ENCODE peak calls at places on chromosomes 1 and 21, in ten cellular contexts. R is Caco-2, Q is Karpas-422, A is tibial artery, K is right cardiac atrium, B is tibial nerve, M is heart left ventricle, Z is SK-N-SH, U is IMR-90, J is endodermal cell. W is an unnamed sample. For H3K4me1 and H3K9me3, the result is how much of the 10 kb centered on the place peaks cover.

GRCh38 chr1:41374711-41375110 is 13.5 kb downstream of the FOXO6 start:
- DNase-seq in R (no peak), Q (no peak), A (no peak), K (peak), B (no peak), M (no peak), Z (no peak), U (no peak), J (no peak), W (no peak)

GRCh38 chr1:198678301-198678836 is 39.5 kb downstream of the PTPRC start:
- DNase-seq in R (no peak), Q (peak), A (no peak), K (no peak), B (no peak), M (no peak), Z (no peak), U (no peak), J (no peak), W (no peak)

GRCh38 chr1:150321826-150322166 is 463 bp downstream of the PRPF3 start:
- DNase-seq in R (no peak), Q (no peak), A (no peak), K (no peak), B (no peak), M (no peak), Z (peak), U (no peak), J (no peak), W (no peak)

GRCh38 chr1:234309598-234310459 is 63.4 kb upstream of the COA6 start:
- DNase-seq in R (peak), Q (peak), A (peak), K (peak), B (peak), M (peak), Z (peak), U (peak), J (peak), W (peak)

GRCh38 chr1:28751315-28752056 is 14.7 kb downstream of the YTHDF2 start:
- DNase-seq in R (no peak), Q (no peak), A (no peak), K (no peak), B (no peak), M (no peak), Z (no peak), U (peak), J (no peak), W (no peak)

GRCh38 chr1:245396615-245397014 is 241.8 kb downstream of the KIF26B start:
- DNase-seq in R (no peak), Q (no peak), A (no peak), K (no peak), B (no peak), M (no peak), Z (no peak), U (no peak), J (no peak), W (no peak)

GRCh38 chr1:194755241-194755953 is 1569.0 kb upstream of the B3GALT2 start:
- DNase-seq in R (no peak), Q (no peak), A (no peak), K (no peak), B (no peak), M (no peak), Z (no peak), U (peak), J (no peak), W (no peak)

GRCh38 chr1:209241481-209241880 is 342.0 kb upstream of the CAMK1G start:
- DNase-seq in R (no peak), Q (no peak), A (no peak), K (no peak), B (no peak), M (no peak), Z (no peak), U (peak), J (no peak), W (no peak)

GRCh38 chr1:25134801-25135585 is 97.3 kb downstream of the SYF2 start:
- DNase-seq in R (no peak), Q (no peak), A (no peak), K (no peak), B (no peak), M (no peak), Z (no peak), U (no peak), J (peak), W (no peak)

GRCh38 chr1:74674278-74675048 is 871 bp upstream of the ERICH3 start:
- DNase-seq in R (no peak), Q (peak), A (no peak), K (no peak), B (no peak), M (no peak), Z (no peak), U (no peak), J (peak), W (no peak)

GRCh38 chr1:21666572-21667320 is 2.4 kb downstream of the RAP1GAP start:
- DNase-seq in R (no peak), Q (no peak), A (no peak), K (no peak), B (no peak), M (no peak), Z (no peak), U (no peak), J (no peak), W (no peak)

GRCh38 chr1:187067160-187067559 is 238.4 kb downstream of the PLA2G4A start:
- DNase-seq in R (no peak), Q (no peak), A (no peak), K (peak), B (no peak), M (peak), Z (peak), U (no peak), J (no peak), W (no peak)

GRCh38 chr1:185426761-185427698 is 110.0 kb upstream of the IVNS1ABP start:
- DNase-seq in R (no peak), Q (no peak), A (peak), K (peak), B (peak), M (peak), Z (no peak), U (no peak), J (no peak), W (peak)

GRCh38 chr21:34336756-34337391 is 26.9 kb upstream of the KCNE2 start:
- DNase-seq in R (no peak), Q (no peak), A (no peak), K (no peak), B (no peak), M (no peak), Z (no peak), U (peak), J (no peak), W (no peak)

GRCh38 chr1:52672946-52673345 is 25.2 kb downstream of the COA7 start:
- DNase-seq in R (no peak), Q (no peak), A (no peak), K (no peak), B (no peak), M (peak), Z (no peak), U (no peak), J (no peak), W (no peak)

GRCh38 chr1:183576537-183576936 is 13.7 kb downstream of the NCF2 start:
- DNase-seq in R (no peak), Q (no peak), A (no peak), K (peak), B (no peak), M (peak), Z (no peak), U (no peak), J (peak), W (no peak)

GRCh38 chr1:1759456-1760344 is 18.6 kb downstream of the NADK start:
- DNase-seq in R (no peak), Q (no peak), A (no peak), K (peak), B (no peak), M (no peak), Z (no peak), U (no peak), J (no peak), W (no peak)

GRCh38 chr1:65393345-65393744 is 27.1 kb upstream of the LEPR start:
- DNase-seq in R (no peak), Q (no peak), A (no peak), K (no peak), B (no peak), M (no peak), Z (no peak), U (peak), J (no peak), W (no peak)

GRCh38 chr1:188620236-188620635 is 1791.5 kb downstream of the PLA2G4A start:
- DNase-seq in R (no peak), Q (no peak), A (no peak), K (no peak), B (no peak), M (no peak), Z (no peak), U (no peak), J (no peak), W (no peak)

GRCh38 chr1:30527511-30528140 is 195.8 kb downstream of the MATN1 start:
- DNase-seq in R (no peak), Q (no peak), A (no peak), K (peak), B (no peak), M (peak), Z (no peak), U (no peak), J (peak), W (no peak)

GRCh38 chr1:177432897-177433296 is 262.1 kb downstream of the BRINP2 start:
- DNase-seq in R (no peak), Q (peak), A (no peak), K (no peak), B (no peak), M (no peak), Z (peak), U (peak), J (no peak), W (no peak)

GRCh38 chr1:63784489-63785390 is 10.9 kb downstream of the ROR1 start:
- DNase-seq in R (no peak), Q (no peak), A (no peak), K (no peak), B (no peak), M (no peak), Z (no peak), U (no peak), J (peak), W (no peak)

GRCh38 chr1:232134365-232134764 is 495.6 kb downstream of the SIPA1L2 start:
- DNase-seq in R (no peak), Q (no peak), A (no peak), K (no peak), B (no peak), M (no peak), Z (no peak), U (no peak), J (no peak), W (no peak)

GRCh38 chr1:110185181-110185580 is 24.9 kb upstream of the KCNC4 start:
- DNase-seq in R (no peak), Q (no peak), A (no peak), K (no peak), B (no peak), M (peak), Z (no peak), U (no peak), J (peak), W (no peak)

GRCh38 chr1:22139817-22140216 is 3.1 kb downstream of the WNT4 start:
- DNase-seq in R (no peak), Q (no peak), A (no peak), K (no peak), B (no peak), M (no peak), Z (no peak), U (no peak), J (peak), W (no peak)

GRCh38 chr1:10880063-10880462 is 83.6 kb upstream of the CASZ1 start:
- DNase-seq in R (no peak), Q (no peak), A (no peak), K (no peak), B (no peak), M (no peak), Z (no peak), U (no peak), J (no peak), W (no peak)

GRCh38 chr1:225476538-225476988 is 48.7 kb upstream of the LBR start:
- DNase-seq in R (no peak), Q (no peak), A (no peak), K (no peak), B (no peak), M (no peak), Z (no peak), U (peak), J (peak), W (no peak)

GRCh38 chr1:212645563-212646543 is 37.3 kb downstream of the ATF3 start:
- DNase-seq in R (no peak), Q (no peak), A (no peak), K (no peak), B (no peak), M (no peak), Z (no peak), U (no peak), J (no peak), W (no peak)

GRCh38 chr1:108831225-108831624 is 25.7 kb downstream of the AKNAD1 start:
- DNase-seq in R (no peak), Q (no peak), A (no peak), K (no peak), B (peak), M (no peak), Z (no peak), U (peak), J (no peak), W (no peak)

GRCh38 chr1:26833432-26834405 is 7.2 kb downstream of the ZDHHC18 start:
- DNase-seq in R (no peak), Q (peak), A (no peak), K (no peak), B (no peak), M (peak), Z (no peak), U (no peak), J (no peak), W (no peak)

GRCh38 chr1:185996211-185996610 is 262.0 kb downstream of the HMCN1 start:
- DNase-seq in R (no peak), Q (no peak), A (peak), K (no peak), B (peak), M (peak), Z (no peak), U (peak), J (no peak), W (no peak)

GRCh38 chr1:86913399-86913895 is 479 bp downstream of the SELENOF start:
- DNase-seq in R (no peak), Q (peak), A (no peak), K (no peak), B (peak), M (peak), Z (no peak), U (peak), J (peak), W (peak)

GRCh38 chr1:51941528-51941927 is 49.0 kb downstream of the RAB3B start:
- DNase-seq in R (no peak), Q (no peak), A (no peak), K (no peak), B (no peak), M (no peak), Z (no peak), U (peak), J (no peak), W (no peak)

GRCh38 chr21:31337991-31338891 is 5.8 kb downstream of the TIAM1 start:
- DNase-seq in R (no peak), Q (no peak), A (no peak), K (no peak), B (no peak), M (no peak), Z (no peak), U (no peak), J (no peak), W (no peak)

GRCh38 chr1:110118636-110119396 is 6.6 kb downstream of the UBL4B start:
- DNase-seq in R (no peak), Q (no peak), A (no peak), K (no peak), B (no peak), M (no peak), Z (no peak), U (peak), J (no peak), W (no peak)

GRCh38 chr1:7703321-7704213 is 67.5 kb upstream of the VAMP3 start:
- DNase-seq in R (peak), Q (no peak), A (no peak), K (peak), B (no peak), M (no peak), Z (peak), U (no peak), J (peak), W (peak)

GRCh38 chr1:52769346-52770033 is 43.2 kb downstream of the ZYG11B start:
- DNase-seq in R (no peak), Q (no peak), A (no peak), K (no peak), B (no peak), M (no peak), Z (no peak), U (no peak), J (no peak), W (no peak)

GRCh38 chr1:60213253-60213652 is 139.7 kb upstream of the C1orf87 start:
- DNase-seq in R (no peak), Q (no peak), A (no peak), K (no peak), B (no peak), M (no peak), Z (no peak), U (no peak), J (no peak), W (no peak)

GRCh38 chr1:178533547-178533946 is 20.6 kb downstream of the TEX35 start:
- DNase-seq in R (no peak), Q (no peak), A (no peak), K (no peak), B (no peak), M (no peak), Z (no peak), U (no peak), J (peak), W (no peak)
- H3K4me1 ChIP-seq in R (under half), Q (under half), A (under half), K (under half), B (under half), M (under half), Z (under half), U (under half), J (under half), W (under half)

GRCh38 chr1:2987773-2988172 is 33.5 kb upstream of the ACTRT2 start:
- DNase-seq in R (no peak), Q (no peak), A (no peak), K (peak), B (no peak), M (no peak), Z (no peak), U (no peak), J (no peak), W (peak)
- H3K9me3 ChIP-seq in R (under half), Q (under half), A (under half), K (under half), B (under half), M (under half), Z (under half), U (under half), J (half or more), W (under half)

GRCh38 chr1:159915571-159916239 is 9.6 kb downstream of the TAGLN2 start:
- DNase-seq in R (peak), Q (no peak), A (no peak), K (no peak), B (no peak), M (no peak), Z (no peak), U (no peak), J (peak), W (peak)
- H3K4me1 ChIP-seq in R (half or more), Q (under half), A (under half), K (under half), B (under half), M (half or more), Z (under half), U (under half), J (under half), W (under half)

DNA sequence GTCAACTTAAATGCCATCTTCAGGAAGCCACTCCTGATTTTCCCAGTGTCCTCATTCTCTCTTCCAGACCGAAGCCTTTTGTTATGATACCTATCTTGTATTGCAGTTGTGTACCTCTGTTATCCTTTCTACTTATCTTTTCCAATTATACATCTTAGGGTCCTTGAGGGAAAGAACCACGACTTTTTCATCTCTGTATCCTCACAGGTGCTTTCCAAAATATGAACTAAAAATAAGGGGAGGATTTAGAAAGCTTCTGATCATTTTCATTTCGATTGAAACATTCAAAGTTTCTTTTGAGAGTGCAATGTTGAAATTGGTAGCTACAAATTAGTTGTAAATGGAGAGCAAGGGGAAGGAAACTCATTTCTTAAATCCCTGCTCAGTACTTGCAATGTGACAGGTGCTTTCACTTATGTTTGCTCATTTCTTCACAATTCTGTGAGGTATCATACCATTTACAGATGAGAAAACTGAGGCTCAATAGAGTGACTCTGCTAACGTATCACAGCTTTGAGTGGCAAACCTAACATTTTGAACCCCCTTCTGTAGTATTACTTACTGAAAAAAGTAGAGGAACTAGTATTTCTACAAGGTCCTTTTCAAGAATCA is 24.2 kb downstream of the SLC19A2 start:
- DNase-seq in R (no peak), Q (no peak), A (no peak), K (no peak), B (no peak), M (no peak), Z (no peak), U (no peak), J (no peak), W (no peak)
- H3K9me3 ChIP-seq in R (under half), Q (under half), A (under half), K (under half), B (under half), M (under half), Z (under half), U (under half), J (under half), W (under half)

DNA sequence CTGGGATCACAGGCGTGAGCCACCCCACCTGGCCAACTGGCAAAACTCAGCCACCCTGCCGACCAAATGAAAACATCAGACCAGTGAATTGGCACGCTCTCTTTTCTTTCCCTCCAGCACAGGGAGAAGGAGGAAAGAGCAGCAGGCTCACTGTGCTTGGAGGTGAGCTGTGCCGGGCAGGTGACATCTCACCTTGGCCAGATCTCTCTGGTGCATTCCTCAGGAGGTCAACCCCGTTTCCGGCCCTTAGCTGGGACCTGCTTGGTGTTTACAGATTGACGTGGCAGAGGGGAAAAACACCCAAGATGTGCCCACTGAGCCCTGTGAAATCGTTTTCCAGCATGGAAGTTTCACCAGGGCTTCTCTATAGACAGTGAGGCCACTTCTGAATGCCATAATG is 45.1 kb downstream of the TMEM51 start:
- DNase-seq in R (no peak), Q (no peak), A (no peak), K (no peak), B (no peak), M (no peak), Z (no peak), U (no peak), J (no peak), W (no peak)
- H3K4me1 ChIP-seq in R (half or more), Q (under half), A (under half), K (under half), B (under half), M (under half), Z (half or more), U (under half), J (under half), W (under half)

DNA sequence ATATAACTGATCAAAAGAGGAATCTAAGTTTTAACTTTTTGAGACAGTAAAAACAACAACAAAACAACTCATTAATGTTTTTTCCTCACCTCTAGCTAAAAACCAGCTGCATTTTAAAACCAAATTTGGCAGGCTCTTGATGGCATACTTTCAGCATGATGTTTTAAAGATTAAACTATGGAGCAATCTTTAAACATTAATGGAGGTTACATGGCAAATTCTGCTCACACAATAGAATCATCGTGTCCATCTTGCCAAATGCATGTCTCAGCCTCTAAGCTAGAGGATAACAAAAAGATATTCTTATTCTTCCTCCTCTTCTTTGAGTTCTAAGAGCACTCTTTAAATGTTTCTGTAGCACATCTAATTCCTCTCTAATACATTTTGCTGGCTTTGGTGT is 579.8 kb upstream of the PKN2 start:
- DNase-seq in R (no peak), Q (no peak), A (no peak), K (no peak), B (no peak), M (no peak), Z (no peak), U (peak), J (no peak), W (no peak)
- H3K9me3 ChIP-seq in R (under half), Q (under half), A (under half), K (under half), B (under half), M (under half), Z (under half), U (under half), J (under half), W (under half)